ENCODE peak calls at places on chromosomes 2 and 18, in four cellular contexts. S is iris pigment epithelial cell, C is islet precursor cell, W is left cardiac atrium. E is an unnamed sample.

GRCh38 chr2:185658766-185659165 is 79.8 kb upstream of the FSIP2 start:
- DNase-seq in S (no peak), C (no peak), W (no peak), E (no peak)

GRCh38 chr2:11877764-11878163 is 131.3 kb downstream of the LPIN1 start:
- DNase-seq in S (no peak), C (peak; percentile 42), W (no peak), E (no peak)

GRCh38 chr2:217858519-217859466 is 144.0 kb downstream of the TNS1 start:
- DNase-seq in S (peak; percentile 83), C (peak; percentile 97), W (peak; percentile 91), E (no peak)

GRCh38 chr2:196566969-196567666 is 72.4 kb upstream of the CCDC150 start:
- DNase-seq in S (no peak), C (no peak), W (no peak), E (no peak)

GRCh38 chr18:33495278-33495677 is 54.8 kb upstream of the CCDC178 start:
- DNase-seq in S (peak; percentile 16), C (peak; percentile 70), W (no peak), E (peak; percentile 20)

GRCh38 chr2:86275962-86276361 is 61.5 kb downstream of the REEP1 start:
- DNase-seq in S (no peak), C (no peak), W (no peak), E (no peak)

GRCh38 chr2:61145990-61146389 is 16.0 kb upstream of the C2orf74 start:
- DNase-seq in S (no peak), C (no peak), W (no peak), E (no peak)

GRCh38 chr2:71846669-71847291 is 300.9 kb downstream of the CYP26B1 start:
- DNase-seq in S (peak; percentile 11), C (peak; percentile 41), W (no peak), E (no peak)

GRCh38 chr2:176079851-176080539 is 3.8 kb downstream of the EVX2 start:
- DNase-seq in S (peak; percentile 14), C (peak; percentile 95), W (no peak), E (peak; percentile 89)

GRCh38 chr2:240397542-240397916 is 37.9 kb upstream of the GPC1 start:
- DNase-seq in S (no peak), C (peak; percentile 26), W (peak; percentile 14), E (no peak)

GRCh38 chr2:3108710-3109702 is 268.6 kb downstream of the EIPR1 start:
- DNase-seq in S (no peak), C (peak; percentile 51), W (no peak), E (no peak)

E was measured in NB4.